ENCODE peak calls at places on chromosomes 3 and 15, in five cellular contexts. E is RWPE1; Z is CD4-positive, alpha-beta T cell; Q is foreskin keratinocyte; H is SK-N-SH. O is an unnamed sample.

GRCh38 chr15:74402873-74403589 is 30.7 kb downstream of the SEMA7A start:
- DNase-seq in Q (no peak), Z (no peak), E (no peak), H (no peak), O (peak)

GRCh38 chr3:55166577-55167555 is 239.0 kb upstream of the LRTM1 start:
- DNase-seq in E (no peak), Q (no peak), Z (no peak), H (no peak), O (no peak)

GRCh38 chr3:67037615-67038014 is 39.5 kb downstream of the KBTBD8 start:
- DNase-seq in Z (no peak), E (no peak), H (no peak), Q (peak), O (no peak)

GRCh38 chr15:41544650-41545015 is 576 bp upstream of the RPAP1 start:
- DNase-seq in E (no peak), Z (no peak), H (peak), Q (no peak), O (no peak)

GRCh38 chr3:14988988-14989394 is 41.6 kb downstream of the NR2C2 start:
- DNase-seq in H (no peak), Z (no peak), Q (no peak), E (no peak), O (peak)

GRCh38 chr3:13042127-13042931 is 30.9 kb downstream of the IQSEC1 start:
- DNase-seq in E (no peak), Q (no peak), H (no peak), Z (no peak), O (no peak)

GRCh38 chr3:68239542-68239941 is 585.1 kb upstream of the SUCLG2 start:
- DNase-seq in E (no peak), H (no peak), Q (no peak), Z (no peak), O (no peak)

GRCh38 chr15:63475670-63476069 is 28.7 kb upstream of the USP3 start:
- DNase-seq in H (no peak), E (no peak), Q (no peak), Z (no peak), O (no peak)

GRCh38 chr3:125375950-125376679 is 990 bp upstream of the ZNF148 start:
- DNase-seq in E (peak), Z (no peak), Q (peak), H (peak), O (no peak)

GRCh38 chr3:124951511-124952390 is 17.2 kb upstream of the MUC13 start:
- DNase-seq in Q (peak), H (no peak), E (no peak), Z (no peak), O (no peak)

GRCh38 chr15:56491110-56491722 is 26.3 kb upstream of the MNS1 start:
- DNase-seq in Z (peak), H (peak), E (peak), Q (peak), O (no peak)

GRCh38 chr15:34850121-34850520 is 54.8 kb upstream of the ACTC1 start:
- DNase-seq in E (no peak), Z (no peak), Q (peak), H (peak), O (no peak)

GRCh38 chr3:170130532-170130931 is 51.0 kb downstream of the PHC3 start:
- DNase-seq in Z (no peak), H (no peak), E (no peak), Q (no peak), O (no peak)

GRCh38 chr3:113241292-113242033 is 30.1 kb downstream of the BOC start:
- DNase-seq in E (no peak), Z (no peak), H (peak), Q (peak), O (no peak)

GRCh38 chr15:25233766-25234350 is 205.0 kb downstream of the UBE3A start:
- DNase-seq in H (no peak), Z (no peak), Q (no peak), E (no peak), O (no peak)

GRCh38 chr15:83846847-83847246 is 192.9 kb downstream of the ADAMTSL3 start:
- DNase-seq in E (no peak), H (no peak), Q (peak), Z (no peak), O (no peak)

GRCh38 chr3:42179110-42179725 is 86.8 kb downstream of the CCK start:
- DNase-seq in Q (peak), Z (no peak), H (no peak), E (peak), O (no peak)

GRCh38 chr3:113441051-113441770 is at the start of gene CFAP44:
- DNase-seq in E (no peak), Z (peak), Q (peak), H (no peak), O (peak)

GRCh38 chr3:161694682-161695586 is 198.3 kb downstream of the OTOL1 start:
- DNase-seq in Q (no peak), Z (no peak), E (no peak), H (no peak), O (no peak)

GRCh38 chr15:44836094-44836493 is 99.8 kb downstream of the TRIM69 start:
- DNase-seq in Z (no peak), E (no peak), Q (no peak), H (no peak), O (no peak)

GRCh38 chr3:38151667-38152265 is 13.3 kb downstream of the MYD88 start:
- DNase-seq in E (peak), Q (peak), Z (no peak), H (no peak), O (no peak)

GRCh38 chr3:10268116-10268515 is 19.9 kb downstream of the TATDN2 start:
- DNase-seq in E (no peak), Z (no peak), Q (no peak), H (no peak), O (no peak)

GRCh38 chr15:60091150-60091549 is 87.0 kb downstream of the FOXB1 start:
- DNase-seq in E (peak), Z (no peak), Q (peak), H (no peak), O (no peak)

GRCh38 chr3:117666827-117667226 is 957.2 kb downstream of the TUSC7 start:
- DNase-seq in H (no peak), Z (no peak), Q (no peak), E (no peak), O (no peak)

GRCh38 chr3:24088782-24089181 is 143.7 kb downstream of the NR1D2 start:
- DNase-seq in H (peak), E (peak), Z (no peak), Q (peak), O (no peak)

GRCh38 chr15:64623347-64624024 is 151.9 kb downstream of the RBPMS2 start:
- DNase-seq in E (no peak), Z (no peak), Q (no peak), H (no peak), O (no peak)

GRCh38 chr15:91468861-91469260 is 368.8 kb downstream of the SV2B start:
- DNase-seq in Q (no peak), E (no peak), Z (no peak), H (no peak), O (no peak)

GRCh38 chr3:52036829-52037228 is 19.5 kb downstream of the DUSP7 start:
- DNase-seq in Q (no peak), H (no peak), Z (no peak), E (no peak), O (no peak)
- TF ChIP-seq CTCF in Q (peak), H (no peak), Z (no peak), E (no peak), O (no peak)

GRCh38 chr3:195893516-195893915 is 14.8 kb downstream of the TNK2 start:
- DNase-seq in H (no peak), E (no peak), Z (no peak), Q (no peak), O (no peak)

GRCh38 chr3:195895900-195896360 is 12.4 kb downstream of the TNK2 start:
- DNase-seq in H (peak), Z (peak), Q (peak), E (no peak), O (peak)

GRCh38 chr3:195896361-195897080 is 11.8 kb downstream of the TNK2 start:
- DNase-seq in H (peak), Q (no peak), Z (no peak), E (no peak), O (no peak)

GRCh38 chr3:195893916-195894315 is 14.4 kb downstream of the TNK2 start:
- DNase-seq in H (no peak), Z (no peak), E (no peak), Q (no peak), O (no peak)

DNA sequence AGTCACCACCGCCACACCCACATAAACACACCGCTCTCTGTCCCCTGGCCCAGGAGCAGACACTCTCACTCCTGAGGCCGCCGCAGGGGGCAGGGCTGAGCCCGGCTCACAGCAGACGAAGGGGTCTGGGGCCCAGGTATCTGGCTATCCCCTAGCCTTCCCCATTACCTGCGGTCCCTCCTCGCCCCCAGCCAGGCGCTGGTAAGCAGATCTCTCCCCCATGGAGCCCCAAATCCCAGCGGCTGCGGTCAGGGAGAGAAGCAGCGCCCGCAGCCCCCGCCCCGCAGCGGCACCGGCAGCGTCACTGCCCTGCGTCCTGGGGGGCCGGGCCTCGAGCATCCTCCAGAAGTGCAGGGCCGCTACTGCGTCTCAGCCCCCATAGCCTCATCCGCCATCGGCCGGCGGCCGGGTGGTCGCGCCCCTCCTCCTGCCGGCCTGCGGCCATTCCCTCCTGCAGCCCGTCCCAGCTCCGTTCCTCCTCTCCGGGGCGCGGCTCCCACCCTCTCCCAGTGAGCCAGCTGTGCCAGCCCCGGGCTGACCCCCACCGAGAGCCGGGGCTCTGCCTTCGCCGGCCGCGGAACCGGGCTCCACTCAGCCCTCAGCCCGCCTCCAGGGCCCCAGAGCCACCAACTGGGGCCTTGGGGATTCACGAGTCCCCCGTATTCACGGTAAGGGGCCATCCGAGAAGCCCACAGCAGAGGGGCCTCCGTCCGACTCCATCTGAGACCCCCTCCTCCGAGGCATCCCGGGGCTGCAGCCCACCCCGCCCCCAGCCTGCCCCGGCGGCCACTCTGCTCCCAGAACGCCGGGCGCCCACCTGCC is 13.1 kb downstream of the TNK2 start:
- DNase-seq in Q (peak), E (no peak), Z (peak), H (peak), O (peak)
- TF ChIP-seq CTCF in Q (no peak), E (peak), Z (no peak), H (no peak), O (no peak)

GRCh38 chr3:57227204-57227929 is at the start of gene APPL1:
- DNase-seq in Q (peak), Z (peak), H (peak), E (peak), O (peak)
- TF ChIP-seq CTCF in Q (no peak), Z (no peak), H (no peak), E (no peak), O (no peak)

DNA sequence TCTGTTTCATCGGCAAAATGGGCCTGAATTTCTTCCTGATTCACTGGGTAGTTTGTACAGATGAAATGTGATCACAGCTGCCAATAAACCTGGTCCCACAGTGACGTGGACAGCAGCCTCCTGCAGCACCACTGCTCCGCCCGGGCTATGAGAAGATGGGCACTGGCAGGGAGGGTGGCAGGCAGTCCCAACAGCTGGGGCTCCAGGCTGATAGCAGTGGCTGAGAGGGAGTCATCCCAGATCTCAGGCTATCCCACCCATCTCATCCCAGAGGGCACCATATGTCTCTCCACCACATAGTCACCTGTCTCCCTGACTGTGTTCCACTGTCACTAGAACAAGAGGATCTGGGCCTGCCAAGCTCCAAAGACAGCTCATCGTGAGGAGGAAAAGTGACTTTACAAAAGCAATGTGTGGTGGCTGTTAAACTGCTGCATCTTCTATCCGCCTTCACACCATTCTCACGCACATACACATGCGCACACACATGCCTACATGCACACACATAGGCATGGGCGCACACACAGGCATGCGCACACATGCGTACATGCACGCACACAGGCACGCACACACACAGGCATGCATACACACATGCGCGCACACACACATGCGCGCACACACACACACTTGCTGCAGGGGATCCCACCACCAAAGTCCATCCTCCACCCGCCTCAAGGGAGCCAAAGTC is 46.2 kb downstream of the RGMA start:
- DNase-seq in Z (no peak), H (no peak), E (no peak), Q (no peak), O (no peak)
- TF ChIP-seq CTCF in Z (no peak), H (no peak), E (no peak), Q (no peak), O (no peak)

GRCh38 chr3:197399486-197399885 is 101.1 kb upstream of the DLG1 start:
- DNase-seq in H (peak), Q (no peak), Z (no peak), E (no peak), O (no peak)
- TF ChIP-seq CTCF in H (no peak), Q (no peak), Z (no peak), E (no peak), O (no peak)

GRCh38 chr3:25826510-25826909 is 36.6 kb downstream of the OXSM start:
- DNase-seq in Z (no peak), E (no peak), H (no peak), Q (no peak), O (no peak)

GRCh38 chr3:25830373-25831305 is 40.7 kb downstream of the OXSM start:
- DNase-seq in Z (no peak), E (no peak), Q (no peak), H (peak), O (no peak)

GRCh38 chr3:25834346-25834745 is 44.5 kb downstream of the OXSM start:
- DNase-seq in H (no peak), Q (no peak), Z (no peak), E (no peak), O (no peak)

GRCh38 chr3:25836579-25836978 is 46.7 kb downstream of the OXSM start:
- DNase-seq in E (no peak), Z (no peak), H (no peak), Q (no peak), O (no peak)

GRCh38 chr3:25831578-25831977 is 41.7 kb downstream of the OXSM start:
- DNase-seq in E (no peak), Q (no peak), Z (no peak), H (peak), O (no peak)
- TF ChIP-seq CTCF in E (no peak), Q (peak), Z (no peak), H (peak), O (no peak)

GRCh38 chr3:159988617-159989251 is at the start of gene IL12A:
- DNase-seq in E (peak), Q (peak), H (peak), Z (peak), O (peak)
- TF ChIP-seq CTCF in E (peak), Q (peak), H (peak), Z (peak), O (peak)

O was measured in natural killer cell.